ENCODE peak calls at places on chromosomes 2 and 18, in five cellular contexts. One of them, this sample, is unnamed.

GRCh38 chr18:9016819-9017169 is 85.7 kb upstream of the NDUFV2 start:
- DNase-seq in astrocyte of the spinal cord: no peak
- DNase-seq in IMR-90: peak
- DNase-seq in natural killer cell: no peak
- DNase-seq in tibial nerve: no peak
- DNase-seq in this sample: no peak

GRCh38 chr2:55454121-55454520 is 34.5 kb upstream of the CCDC88A start:
- DNase-seq in astrocyte of the spinal cord: no peak
- DNase-seq in IMR-90: no peak
- DNase-seq in natural killer cell: no peak
- DNase-seq in tibial nerve: no peak
- DNase-seq in this sample: no peak

GRCh38 chr2:111050701-111051376 is 69.9 kb upstream of the BCL2L11 start:
- DNase-seq in astrocyte of the spinal cord: no peak
- DNase-seq in IMR-90: no peak
- DNase-seq in natural killer cell: no peak
- DNase-seq in tibial nerve: no peak
- DNase-seq in this sample: no peak

GRCh38 chr2:9143264-9143815 is 63.3 kb upstream of the ASAP2 start:
- DNase-seq in astrocyte of the spinal cord: no peak
- DNase-seq in IMR-90: no peak
- DNase-seq in natural killer cell: no peak
- DNase-seq in tibial nerve: no peak
- DNase-seq in this sample: no peak

GRCh38 chr18:14978962-14979535 is 231.1 kb downstream of the ANKRD30B start:
- DNase-seq in astrocyte of the spinal cord: peak
- DNase-seq in IMR-90: no peak
- DNase-seq in natural killer cell: no peak
- DNase-seq in tibial nerve: no peak
- DNase-seq in this sample: no peak

GRCh38 chr18:64678048-64678447 is 529.2 kb upstream of the LINC00305 start:
- DNase-seq in astrocyte of the spinal cord: no peak
- DNase-seq in IMR-90: no peak
- DNase-seq in natural killer cell: no peak
- DNase-seq in tibial nerve: no peak
- DNase-seq in this sample: no peak

GRCh38 chr2:234437642-234438321 is 59.1 kb downstream of the ARL4C start:
- DNase-seq in astrocyte of the spinal cord: no peak
- DNase-seq in IMR-90: no peak
- DNase-seq in natural killer cell: no peak
- DNase-seq in tibial nerve: no peak
- DNase-seq in this sample: no peak

GRCh38 chr18:77632738-77633137 is 383.1 kb downstream of the GALR1 start:
- DNase-seq in astrocyte of the spinal cord: no peak
- DNase-seq in IMR-90: no peak
- DNase-seq in natural killer cell: no peak
- DNase-seq in tibial nerve: no peak
- DNase-seq in this sample: no peak

GRCh38 chr2:6113796-6114195 is 421.6 kb downstream of the SOX11 start:
- DNase-seq in astrocyte of the spinal cord: no peak
- DNase-seq in IMR-90: no peak
- DNase-seq in natural killer cell: no peak
- DNase-seq in tibial nerve: no peak
- DNase-seq in this sample: no peak

GRCh38 chr2:1742680-1743395 is 1.5 kb downstream of the PXDN start:
- DNase-seq in astrocyte of the spinal cord: peak
- DNase-seq in IMR-90: peak
- DNase-seq in natural killer cell: no peak
- DNase-seq in tibial nerve: peak
- DNase-seq in this sample: peak

GRCh38 chr2:30656079-30656478 is 151.2 kb downstream of the CAPN13 start:
- DNase-seq in astrocyte of the spinal cord: peak
- DNase-seq in IMR-90: peak
- DNase-seq in natural killer cell: no peak
- DNase-seq in tibial nerve: no peak
- DNase-seq in this sample: no peak

GRCh38 chr2:54416166-54416798 is 39.8 kb upstream of the SPTBN1 start:
- DNase-seq in astrocyte of the spinal cord: peak
- DNase-seq in IMR-90: peak
- DNase-seq in natural killer cell: no peak
- DNase-seq in tibial nerve: no peak
- DNase-seq in this sample: no peak

GRCh38 chr2:68282814-68283812 is 30.8 kb upstream of the PPP3R1 start:
- DNase-seq in astrocyte of the spinal cord: peak
- DNase-seq in IMR-90: peak
- DNase-seq in natural killer cell: no peak
- DNase-seq in tibial nerve: no peak
- DNase-seq in this sample: no peak

GRCh38 chr18:73979742-73980141 is 167.9 kb downstream of the FBXO15 start:
- DNase-seq in astrocyte of the spinal cord: peak
- DNase-seq in IMR-90: peak
- DNase-seq in natural killer cell: no peak
- DNase-seq in tibial nerve: no peak
- DNase-seq in this sample: no peak

DNA sequence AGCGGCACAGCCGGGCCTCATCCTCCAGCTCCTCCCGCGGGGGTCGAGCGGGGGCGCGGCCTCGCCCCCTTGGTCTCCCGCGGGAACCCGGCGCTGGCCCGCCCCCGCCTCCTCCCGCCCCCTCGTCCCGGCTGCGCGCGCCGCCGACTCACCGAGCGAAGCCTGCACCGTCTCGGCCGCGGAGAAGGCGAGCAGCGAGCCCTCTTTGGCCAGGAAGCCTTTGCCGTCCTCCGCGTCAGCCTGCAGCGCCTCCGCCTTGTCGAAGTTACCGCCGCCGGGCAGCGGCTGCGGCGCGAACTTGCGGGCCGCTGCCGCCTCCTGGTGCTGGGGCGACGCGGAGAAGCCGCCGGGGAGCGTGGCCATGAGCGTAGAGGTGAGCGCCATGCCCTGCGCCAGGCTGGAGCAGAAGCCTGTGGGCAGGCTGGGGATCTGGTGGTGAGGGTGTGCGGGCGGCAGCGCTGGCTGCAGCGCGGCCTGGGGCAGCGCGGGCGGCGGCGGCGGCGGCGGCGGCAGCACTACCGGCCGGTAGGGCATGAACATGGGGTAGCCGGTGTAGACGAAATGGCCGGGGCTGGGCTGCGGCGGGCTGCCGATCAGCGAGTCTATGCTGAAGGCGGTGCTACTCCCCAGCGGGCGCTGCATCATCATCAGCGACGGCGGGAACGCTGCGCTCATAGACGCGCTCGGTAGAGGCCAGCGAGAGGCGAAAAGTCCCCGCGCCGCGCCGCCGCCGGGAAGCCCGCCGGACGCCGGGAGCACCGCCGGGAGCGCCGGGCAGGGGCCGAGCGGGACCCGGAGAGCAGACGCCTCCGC is 683 bp downstream of the GBX2 start:
- DNase-seq in astrocyte of the spinal cord: peak
- DNase-seq in IMR-90: peak
- DNase-seq in natural killer cell: no peak
- DNase-seq in tibial nerve: no peak
- DNase-seq in this sample: no peak
- TF ChIP-seq CTCF in astrocyte of the spinal cord: peak
- TF ChIP-seq CTCF in IMR-90: peak
- TF ChIP-seq CTCF in natural killer cell: no peak
- TF ChIP-seq CTCF in tibial nerve: no peak
- TF ChIP-seq CTCF in this sample: peak

GRCh38 chr2:239166201-239166834 is 234.5 kb downstream of the HDAC4 start:
- DNase-seq in astrocyte of the spinal cord: no peak
- DNase-seq in IMR-90: peak
- DNase-seq in natural killer cell: no peak
- DNase-seq in tibial nerve: peak
- DNase-seq in this sample: no peak
- TF ChIP-seq CTCF in astrocyte of the spinal cord: no peak
- TF ChIP-seq CTCF in IMR-90: no peak
- TF ChIP-seq CTCF in natural killer cell: no peak
- TF ChIP-seq CTCF in tibial nerve: no peak
- TF ChIP-seq CTCF in this sample: no peak

GRCh38 chr2:109322646-109323045 is 193.6 kb downstream of the SH3RF3 start:
- DNase-seq in astrocyte of the spinal cord: no peak
- DNase-seq in IMR-90: no peak
- DNase-seq in natural killer cell: no peak
- DNase-seq in tibial nerve: no peak
- DNase-seq in this sample: no peak

GRCh38 chr2:109320195-109320935 is 191.4 kb downstream of the SH3RF3 start:
- DNase-seq in astrocyte of the spinal cord: no peak
- DNase-seq in IMR-90: no peak
- DNase-seq in natural killer cell: no peak
- DNase-seq in tibial nerve: no peak
- DNase-seq in this sample: no peak

GRCh38 chr2:109322111-109322510 is 193.1 kb downstream of the SH3RF3 start:
- DNase-seq in astrocyte of the spinal cord: peak
- DNase-seq in IMR-90: peak
- DNase-seq in natural killer cell: no peak
- DNase-seq in tibial nerve: peak
- DNase-seq in this sample: no peak

GRCh38 chr2:109318949-109319342 is 189.9 kb downstream of the SH3RF3 start:
- DNase-seq in astrocyte of the spinal cord: no peak
- DNase-seq in IMR-90: no peak
- DNase-seq in natural killer cell: no peak
- DNase-seq in tibial nerve: no peak
- DNase-seq in this sample: no peak

GRCh38 chr2:109321570-109321969 is 192.6 kb downstream of the SH3RF3 start:
- DNase-seq in astrocyte of the spinal cord: no peak
- DNase-seq in IMR-90: peak
- DNase-seq in natural killer cell: no peak
- DNase-seq in tibial nerve: no peak
- DNase-seq in this sample: no peak
- TF ChIP-seq CTCF in astrocyte of the spinal cord: no peak
- TF ChIP-seq CTCF in IMR-90: peak
- TF ChIP-seq CTCF in natural killer cell: no peak
- TF ChIP-seq CTCF in tibial nerve: no peak
- TF ChIP-seq CTCF in this sample: no peak

GRCh38 chr2:75466708-75467311 is 93.9 kb downstream of the EVA1A start:
- DNase-seq in astrocyte of the spinal cord: peak
- DNase-seq in IMR-90: peak
- DNase-seq in natural killer cell: no peak
- DNase-seq in tibial nerve: no peak
- DNase-seq in this sample: no peak
- TF ChIP-seq CTCF in astrocyte of the spinal cord: peak
- TF ChIP-seq CTCF in IMR-90: peak
- TF ChIP-seq CTCF in natural killer cell: no peak
- TF ChIP-seq CTCF in tibial nerve: no peak
- TF ChIP-seq CTCF in this sample: peak

GRCh38 chr2:101206080-101206479 is 46.6 kb upstream of the CNOT11 start:
- DNase-seq in astrocyte of the spinal cord: no peak
- DNase-seq in IMR-90: no peak
- DNase-seq in natural killer cell: no peak
- DNase-seq in tibial nerve: no peak
- DNase-seq in this sample: no peak

GRCh38 chr2:101208830-101209229 is 43.9 kb upstream of the CNOT11 start:
- DNase-seq in astrocyte of the spinal cord: no peak
- DNase-seq in IMR-90: no peak
- DNase-seq in natural killer cell: no peak
- DNase-seq in tibial nerve: no peak
- DNase-seq in this sample: no peak

GRCh38 chr2:101200714-101201113 is 49.5 kb upstream of the TBC1D8 start:
- DNase-seq in astrocyte of the spinal cord: peak
- DNase-seq in IMR-90: peak
- DNase-seq in natural killer cell: no peak
- DNase-seq in tibial nerve: no peak
- DNase-seq in this sample: no peak

GRCh38 chr2:101205521-101205998 is 47.1 kb upstream of the CNOT11 start:
- DNase-seq in astrocyte of the spinal cord: peak
- DNase-seq in IMR-90: peak
- DNase-seq in natural killer cell: no peak
- DNase-seq in tibial nerve: peak
- DNase-seq in this sample: no peak

DNA sequence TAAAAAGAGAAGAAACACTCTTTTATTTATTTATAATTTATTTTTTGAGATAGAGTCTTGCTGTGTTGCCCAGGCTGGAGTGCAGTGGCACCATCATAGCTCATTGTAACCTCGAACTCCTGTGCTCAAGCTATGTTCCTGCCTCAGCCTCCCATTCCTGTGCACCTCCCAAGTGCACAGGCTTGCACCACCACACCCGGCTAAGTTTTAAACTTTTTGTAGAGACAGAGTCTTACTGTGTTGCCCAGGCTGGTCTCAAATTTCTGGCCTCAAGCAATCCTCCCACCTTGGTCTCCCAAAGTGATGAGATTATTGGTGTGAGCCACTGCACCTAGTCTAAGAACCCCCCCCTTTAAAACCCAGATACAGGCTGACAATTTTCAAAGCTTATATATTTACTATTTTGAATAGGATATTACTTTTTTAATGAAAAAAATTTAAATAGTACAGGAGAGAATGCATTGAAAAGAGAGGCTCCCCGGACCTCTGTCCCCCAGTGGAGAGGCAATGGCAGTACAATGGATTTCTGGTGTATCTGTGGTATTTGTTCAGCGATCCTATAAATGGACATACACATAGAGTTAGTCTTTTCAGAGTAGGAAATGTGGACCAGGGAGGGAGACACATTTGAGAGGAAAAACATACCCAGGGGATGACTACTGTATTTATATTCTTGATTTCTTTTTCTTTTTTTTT is 48.1 kb upstream of the CNOT11 start:
- DNase-seq in astrocyte of the spinal cord: peak
- DNase-seq in IMR-90: no peak
- DNase-seq in natural killer cell: no peak
- DNase-seq in tibial nerve: no peak
- DNase-seq in this sample: no peak
- TF ChIP-seq CTCF in astrocyte of the spinal cord: peak
- TF ChIP-seq CTCF in IMR-90: peak
- TF ChIP-seq CTCF in natural killer cell: no peak
- TF ChIP-seq CTCF in tibial nerve: no peak
- TF ChIP-seq CTCF in this sample: peak

This sample was measured in type B pancreatic cell.